ENCODE peak calls at places on chromosomes 4 and X, in five cellular contexts. Y is stomach, D is Panc1, C is adipocyte, L is WERI-Rb-1. Z is an unnamed sample. For H3K27me3, the result is how much of the 10 kb centered on the place peaks cover.

GRCh38 chr4:134668237-134668636 is 466.6 kb upstream of the PABPC4L start:
- DNase-seq in Y (peak), L (no peak), C (no peak), D (no peak), Z (peak)

GRCh38 chr4:165402375-165402774 is 23.6 kb downstream of the CPE start:
- DNase-seq in C (no peak), L (no peak), Y (no peak), D (no peak), Z (no peak)

GRCh38 chr4:133320576-133321170 is 171.6 kb downstream of the PCDH10 start:
- DNase-seq in L (peak), Y (no peak), C (peak), D (no peak), Z (peak)

GRCh38 chr4:142091085-142091513 is 454.7 kb downstream of the IL15 start:
- DNase-seq in C (peak), L (no peak), Y (no peak), D (no peak), Z (peak)

GRCh38 chr4:10747186-10747585 is 62.6 kb upstream of the CLNK start:
- DNase-seq in Y (no peak), D (no peak), C (no peak), L (no peak), Z (no peak)

GRCh38 chr4:56828784-56829535 is 7.5 kb upstream of the SPINK2 start:
- DNase-seq in D (no peak), L (no peak), C (no peak), Y (no peak), Z (peak)

GRCh38 chr4:95318483-95318882 is 230.3 kb downstream of the UNC5C start:
- DNase-seq in Y (no peak), L (no peak), C (peak), D (no peak), Z (no peak)

GRCh38 chrX:132883358-132883908 is 75.0 kb downstream of the HS6ST2 start:
- DNase-seq in D (no peak), L (no peak), Y (no peak), C (no peak), Z (no peak)

GRCh38 chr4:127479031-127479622 is 153.6 kb upstream of the INTU start:
- DNase-seq in L (no peak), D (no peak), Y (no peak), C (peak), Z (peak)

GRCh38 chrX:31420711-31421151 is 348.9 kb upstream of the FTHL17 start:
- DNase-seq in Y (no peak), C (peak), D (no peak), L (no peak), Z (no peak)

GRCh38 chrX:44343412-44343942 is at the start of gene EFHC2:
- DNase-seq in C (peak), D (no peak), Y (peak), L (peak), Z (peak)

GRCh38 chr4:142354794-142355416 is 491.2 kb downstream of the INPP4B start:
- DNase-seq in L (no peak), Y (no peak), C (no peak), D (no peak), Z (no peak)

GRCh38 chrX:17831255-17831654 is 29.8 kb downstream of the RAI2 start:
- DNase-seq in C (no peak), L (no peak), Y (no peak), D (no peak), Z (no peak)

GRCh38 chrX:121802881-121803412 is 755.5 kb downstream of the GLUD2 start:
- DNase-seq in C (no peak), D (no peak), Y (no peak), L (peak), Z (no peak)

GRCh38 chr4:749771-750666 is 44.4 kb downstream of the PCGF3 start:
- DNase-seq in C (peak), Y (no peak), L (no peak), D (no peak), Z (peak)

GRCh38 chr4:35793045-35793722 is 451.1 kb downstream of the ARAP2 start:
- DNase-seq in L (no peak), C (no peak), D (no peak), Y (no peak), Z (peak)

GRCh38 chr4:68184923-68185322 is 55.3 kb upstream of the TMPRSS11F start:
- DNase-seq in Y (no peak), L (no peak), D (no peak), C (no peak), Z (no peak)

GRCh38 chr4:148793221-148793620 is 351.0 kb upstream of the NR3C2 start:
- DNase-seq in C (no peak), L (no peak), D (no peak), Y (no peak), Z (no peak)

GRCh38 chr4:62449538-62449937 is 1249.4 kb downstream of the ADGRL3 start:
- DNase-seq in D (no peak), Y (no peak), L (no peak), C (no peak), Z (no peak)

GRCh38 chr4:180637616-180638015 is 1605.6 kb upstream of the TENM3 start:
- DNase-seq in Y (no peak), C (no peak), D (no peak), L (no peak), Z (peak)

GRCh38 chr4:85600501-85600900 is 125.6 kb downstream of the ARHGAP24 start:
- DNase-seq in L (no peak), Y (no peak), D (no peak), C (no peak), Z (no peak)

DNA sequence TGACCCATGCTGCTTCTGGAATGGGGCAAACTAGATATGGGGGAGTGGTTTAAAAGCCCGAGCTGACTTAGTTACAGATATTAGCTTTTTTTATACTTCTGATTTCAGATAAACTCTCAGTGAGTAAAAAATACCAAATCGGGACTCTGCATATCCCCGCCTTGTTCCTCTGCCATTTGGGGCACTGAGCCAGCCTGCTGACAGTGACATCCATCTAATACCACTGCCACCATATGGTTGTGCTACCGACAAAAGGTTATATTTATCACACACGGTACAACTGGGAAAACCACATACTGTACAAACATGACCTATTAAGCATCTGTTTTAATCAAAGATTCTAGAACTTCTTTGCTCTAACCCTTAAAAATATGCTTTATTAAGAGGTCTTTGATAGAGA is 78.7 kb downstream of the GALNT7 start:
- DNase-seq in C (no peak), D (no peak), L (no peak), Y (no peak), Z (no peak)
- H3K27me3 ChIP-seq in C (under half), D (under half), L (under half), Y (under half), Z (under half)

DNA sequence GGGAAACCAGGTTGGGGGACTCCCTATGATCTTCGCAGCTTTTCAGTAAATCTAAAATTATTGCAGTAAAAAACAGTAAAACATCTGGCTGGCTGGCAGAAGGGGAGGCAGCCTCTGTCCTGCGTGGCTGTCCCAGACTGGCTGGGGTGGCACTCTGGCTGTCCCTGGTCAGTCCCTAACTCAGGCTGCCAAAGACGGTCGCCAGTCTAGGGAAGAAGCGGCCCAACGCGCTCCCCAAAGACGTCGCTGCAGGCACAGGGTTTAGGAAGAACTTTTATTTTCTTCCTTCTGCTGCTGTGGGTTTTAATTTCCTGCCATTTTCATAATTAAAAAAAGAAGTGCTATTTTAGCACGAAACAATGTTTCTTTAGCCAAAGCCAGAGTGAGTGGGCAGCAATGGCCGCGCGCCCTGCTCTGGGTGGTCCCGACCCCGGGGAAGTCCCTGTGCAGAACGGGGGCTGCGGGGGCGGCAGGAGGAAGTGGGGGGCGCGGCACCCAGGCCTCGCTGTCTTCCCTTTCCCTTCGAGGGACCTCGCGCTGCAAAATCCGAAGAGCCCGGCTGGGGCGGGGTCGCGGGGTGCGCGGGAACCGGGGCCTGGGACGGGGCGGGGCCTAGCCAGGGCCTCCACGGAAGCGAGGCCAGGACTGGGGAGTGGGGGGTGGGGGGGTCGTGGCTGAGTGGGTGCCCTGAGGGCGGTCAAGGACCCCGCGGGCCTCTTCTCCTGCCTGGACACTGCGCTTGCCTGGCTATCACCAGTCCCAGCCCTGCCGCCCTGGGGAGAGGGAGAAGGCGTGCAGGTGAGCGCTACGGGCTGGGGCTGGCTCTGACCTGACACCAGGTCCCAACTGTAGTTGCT is 6.3 kb upstream of the LETM1 start:
- DNase-seq in Y (no peak), D (no peak), L (no peak), C (no peak), Z (no peak)
- H3K4me3 ChIP-seq in Y (peak), D (no peak), L (no peak), C (peak), Z (no peak)

DNA sequence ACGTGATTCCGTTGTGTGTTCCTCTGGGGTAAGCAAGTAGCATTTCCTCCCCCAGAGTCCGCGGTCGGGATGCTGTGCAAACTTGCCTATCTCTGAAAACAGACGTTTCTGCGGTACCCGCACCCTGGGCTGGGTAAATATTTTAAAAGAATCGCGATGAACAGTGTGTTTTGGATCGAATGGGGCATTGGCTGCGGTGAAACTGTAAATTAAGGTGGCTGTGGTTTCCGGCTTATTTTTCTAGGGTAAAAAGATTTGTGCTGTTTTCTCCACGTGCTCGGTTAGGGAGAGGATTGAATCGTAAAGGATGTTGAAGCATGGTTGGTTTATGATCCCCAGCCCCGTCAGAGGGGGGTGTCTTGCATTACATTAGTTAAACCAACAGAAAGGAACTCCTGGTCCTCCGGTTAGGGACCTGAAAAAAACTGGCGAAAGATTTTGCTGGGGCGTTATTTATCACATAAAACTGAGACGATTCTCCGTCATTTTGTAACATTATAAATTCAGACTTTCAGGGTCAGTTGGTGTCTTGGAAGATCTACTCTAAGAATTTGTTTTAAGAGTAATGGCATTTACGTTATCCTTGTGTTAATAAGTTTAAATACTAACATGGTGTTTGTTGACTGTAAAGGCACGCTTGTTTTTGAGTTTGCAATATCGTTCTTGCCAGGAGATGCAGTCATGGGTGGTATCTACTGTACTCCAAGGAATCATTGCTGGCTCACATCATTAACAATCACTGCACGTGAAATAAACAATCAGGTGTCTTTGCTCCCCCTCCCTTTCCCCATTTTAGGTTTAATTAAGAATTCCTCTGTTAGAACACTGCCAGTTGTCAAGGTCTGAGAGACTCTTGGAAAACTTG is 1.4 kb downstream of the HHIP start:
- DNase-seq in L (no peak), C (peak), Y (no peak), D (no peak), Z (peak)
- H3K27me3 ChIP-seq in L (under half), C (under half), Y (under half), D (under half), Z (under half)

GRCh38 chr4:42786350-42787070 is 106.0 kb upstream of the GRXCR1 start:
- DNase-seq in D (no peak), L (no peak), Y (no peak), C (no peak), Z (no peak)
- H3K4me3 ChIP-seq in D (no peak), L (no peak), Y (no peak), C (no peak), Z (no peak)

DNA sequence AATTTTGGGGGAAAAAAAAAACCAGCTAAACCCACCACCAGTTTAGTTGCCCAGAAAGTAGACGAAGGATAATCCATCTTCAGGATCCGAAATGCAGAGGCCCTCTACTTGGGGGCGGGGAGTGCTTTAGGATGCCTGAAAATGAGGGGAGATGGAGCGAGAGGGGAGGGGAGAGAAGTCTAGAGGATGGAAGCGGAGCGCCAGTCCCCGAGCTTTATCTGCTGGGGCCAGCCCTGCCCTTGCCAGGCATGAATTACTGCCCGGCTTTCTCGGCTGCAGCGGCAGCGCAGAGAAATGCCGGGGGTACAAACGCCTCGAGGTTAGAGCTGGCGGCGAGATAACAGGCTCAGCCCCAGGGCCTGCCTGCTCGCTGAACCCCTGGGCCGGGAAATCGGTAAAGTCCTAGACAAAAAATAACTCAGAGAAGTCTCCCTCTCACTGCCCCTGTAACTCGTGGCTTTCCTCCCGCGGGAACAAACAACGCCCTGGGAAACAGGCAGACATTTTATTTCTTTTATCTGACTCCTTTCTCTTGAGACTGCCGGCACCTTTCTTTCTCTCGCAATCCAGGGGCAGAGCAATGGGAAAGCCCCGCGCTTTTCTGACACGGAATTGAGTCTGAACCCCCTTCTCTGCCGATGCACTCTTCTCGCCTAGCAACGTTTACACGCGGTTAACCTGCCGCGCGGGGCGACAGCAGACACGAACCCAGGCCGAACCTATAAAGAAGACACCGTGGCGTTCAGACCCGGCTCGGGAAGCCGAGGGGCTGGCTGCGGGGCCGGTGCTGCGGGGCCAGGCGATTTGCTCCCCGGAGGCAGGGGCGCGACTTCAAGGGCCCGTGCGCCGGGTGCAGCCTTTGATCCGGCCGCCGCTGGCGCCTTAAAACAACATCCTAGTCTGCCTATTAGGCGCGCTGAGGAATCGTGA is 3.1 kb upstream of the MSX1 start:
- DNase-seq in C (no peak), Y (no peak), L (no peak), D (no peak), Z (no peak)
- H3K27me3 ChIP-seq in C (under half), Y (half or more), L (under half), D (under half), Z (under half)

GRCh38 chr4:38674206-38675144 is 10.5 kb downstream of the KLF3 start:
- DNase-seq in C (no peak), D (no peak), Y (no peak), L (no peak), Z (no peak)
- H3K4me3 ChIP-seq in C (peak), D (peak), Y (no peak), L (no peak), Z (no peak)